ENCODE peak calls at places on chromosomes 12 and 14, in six cellular contexts. G, Y, J, H, F and K are unnamed samples.
A peak's percentile ranks its signal among the peaks of the same experiment; 100 is the strongest.

GRCh38 chr14:68140801-68141200 is 321.2 kb downstream of the RAD51B start:
- DNase-seq in G (no peak), Y (no peak), J (no peak), H (no peak), F (no peak), K (no peak)

GRCh38 chr12:70646850-70647249 is 9.6 kb upstream of the PTPRB start:
- DNase-seq in G (no peak), Y (no peak), J (no peak), H (no peak), F (no peak), K (no peak)

GRCh38 chr12:111180830-111181726 is 187.8 kb downstream of the PHETA1 start:
- DNase-seq in G (no peak), Y (no peak), J (no peak), H (no peak), F (peak; percentile 67), K (no peak)

GRCh38 chr12:53591301-53592206 is 34.6 kb downstream of the ATF7 start:
- DNase-seq in G (peak; percentile 67), Y (no peak), J (no peak), H (no peak), F (peak; percentile 56), K (no peak)

GRCh38 chr14:53608369-53608768 is 348.3 kb downstream of the BMP4 start:
- DNase-seq in G (no peak), Y (peak; percentile 13), J (no peak), H (no peak), F (no peak), K (no peak)

GRCh38 chr12:95733156-95733825 is 57.3 kb downstream of the NTN4 start:
- DNase-seq in G (no peak), Y (no peak), J (no peak), H (no peak), F (no peak), K (no peak)

GRCh38 chr12:106246891-106247730 is 709 bp downstream of the CKAP4 start:
- DNase-seq in G (no peak), Y (peak; percentile 67), J (peak; percentile 45), H (peak; percentile 71), F (peak; percentile 70), K (peak; percentile 49)

GRCh38 chr12:50991296-50991695 is 34.9 kb downstream of the SLC11A2 start:
- DNase-seq in G (no peak), Y (no peak), J (no peak), H (no peak), F (peak; percentile 85), K (no peak)

GRCh38 chr12:58938440-58938839 is 18.1 kb upstream of the LRIG3 start:
- DNase-seq in G (no peak), Y (no peak), J (no peak), H (no peak), F (no peak), K (no peak)

GRCh38 chr12:100229036-100229635 is 28.5 kb downstream of the ACTR6 start:
- DNase-seq in G (no peak), Y (no peak), J (no peak), H (peak; percentile 17), F (peak; percentile 1), K (no peak)

GRCh38 chr12:58425481-58426392 is 484.4 kb downstream of the ATP23 start:
- DNase-seq in G (peak; percentile 0), Y (peak; percentile 6), J (no peak), H (peak; percentile 46), F (peak; percentile 33), K (peak; percentile 46)

GRCh38 chr12:47189753-47190152 is 110.0 kb upstream of the AMIGO2 start:
- DNase-seq in G (no peak), Y (no peak), J (no peak), H (peak; percentile 41), F (no peak), K (peak; percentile 24)

GRCh38 chr14:77823378-77823777 is 23.5 kb downstream of the ADCK1 start:
- DNase-seq in G (no peak), Y (no peak), J (no peak), H (no peak), F (no peak), K (no peak)

GRCh38 chr14:65704850-65705249 is 292.3 kb downstream of the FUT8 start:
- DNase-seq in G (no peak), Y (no peak), J (no peak), H (no peak), F (no peak), K (no peak)

GRCh38 chr14:71711619-71712018 is 220.6 kb upstream of the RGS6 start:
- DNase-seq in G (no peak), Y (no peak), J (no peak), H (peak; percentile 23), F (no peak), K (no peak)

GRCh38 chr12:104669851-104670337 is 213.1 kb downstream of the CHST11 start:
- DNase-seq in G (no peak), Y (peak; percentile 35), J (no peak), H (no peak), F (no peak), K (no peak)

GRCh38 chr12:46385439-46385838 is 12.9 kb upstream of the SLC38A2 start:
- DNase-seq in G (no peak), Y (no peak), J (no peak), H (no peak), F (no peak), K (no peak)

GRCh38 chr14:80930836-80931389 is 10.6 kb downstream of the CEP128 start:
- DNase-seq in G (no peak), Y (peak; percentile 36), J (no peak), H (no peak), F (peak; percentile 3), K (no peak)

GRCh38 chr14:75989134-75989533 is 3.6 kb downstream of the IFT43 start:
- DNase-seq in G (no peak), Y (no peak), J (no peak), H (no peak), F (peak; percentile 99), K (no peak)

GRCh38 chr12:124174949-124175348 is 119.9 kb upstream of the RFLNA start:
- DNase-seq in G (no peak), Y (no peak), J (no peak), H (no peak), F (no peak), K (no peak)

GRCh38 chr12:4645023-4645422 is 3.8 kb downstream of the AKAP3 start:
- DNase-seq in G (no peak), Y (no peak), J (no peak), H (peak; percentile 8), F (no peak), K (no peak)

GRCh38 chr14:75188520-75189267 is 12.3 kb upstream of the TMED10 start:
- DNase-seq in G (peak; percentile 46), Y (no peak), J (no peak), H (no peak), F (no peak), K (no peak)

GRCh38 chr12:118404876-118405521 is 28.6 kb downstream of the SUDS3 start:
- DNase-seq in G (peak; percentile 58), Y (peak; percentile 27), J (peak; percentile 2), H (peak; percentile 60), F (peak; percentile 72), K (peak; percentile 72)

GRCh38 chr14:95998656-95999055 is 40.5 kb upstream of the C14orf132 start:
- DNase-seq in G (peak; percentile 39), Y (no peak), J (no peak), H (no peak), F (peak; percentile 16), K (no peak)

GRCh38 chr12:131088701-131089525 is 135.2 kb downstream of the ADGRD1 start:
- DNase-seq in G (no peak), Y (no peak), J (no peak), H (no peak), F (no peak), K (peak; percentile 10)

GRCh38 chr12:109952160-109952858 is 43.9 kb downstream of the GIT2 start:
- DNase-seq in G (no peak), Y (peak; percentile 30), J (no peak), H (no peak), F (no peak), K (no peak)

GRCh38 chr12:113779774-113780173 is 186.4 kb downstream of the RBM19 start:
- DNase-seq in G (no peak), Y (no peak), J (no peak), H (no peak), F (no peak), K (no peak)

GRCh38 chr12:92064420-92064819 is 81.2 kb downstream of the BTG1 start:
- DNase-seq in G (no peak), Y (no peak), J (no peak), H (no peak), F (peak; percentile 16), K (no peak)

GRCh38 chr12:88878295-88878694 is 298.0 kb upstream of the KITLG start:
- DNase-seq in G (no peak), Y (no peak), J (no peak), H (no peak), F (no peak), K (no peak)

GRCh38 chr12:89768586-89769482 is 60.2 kb upstream of the ATP2B1 start:
- DNase-seq in G (no peak), Y (no peak), J (no peak), H (no peak), F (no peak), K (no peak)

GRCh38 chr12:130384234-130384633 is 46.5 kb downstream of the PIWIL1 start:
- DNase-seq in G (no peak), Y (no peak), J (no peak), H (no peak), F (no peak), K (no peak)